ENCODE peak calls at places on chromosome 15, in six cellular contexts. I is astrocyte of the spinal cord, O is GM13976, R is right atrium auricular region, U is endothelial cell, W is MCF 10A. B is an unnamed sample.
A peak's percentile ranks its signal among the peaks of the same experiment; 100 is the strongest.

GRCh38 chr15:96553006-96553405 is 222.5 kb downstream of the NR2F2 start:
- DNase-seq in W (peak; percentile 42), R (no peak), U (no peak), O (no peak), I (no peak), B (no peak)

GRCh38 chr15:67690936-67691335 is 134.4 kb upstream of the SKOR1 start:
- DNase-seq in U (no peak), O (no peak), I (peak; percentile 76), R (no peak), W (peak; percentile 8), B (no peak)

GRCh38 chr15:89998923-89999675 is 2.0 kb upstream of the ZNF710 start:
- DNase-seq in O (no peak), I (no peak), R (no peak), U (no peak), W (no peak), B (no peak)

GRCh38 chr15:80801891-80802680 is 22.9 kb downstream of the CEMIP start:
- DNase-seq in I (no peak), W (peak; percentile 33), R (no peak), O (no peak), U (no peak), B (no peak)

GRCh38 chr15:29268706-29269484 is 727 bp downstream of the NSMCE3 start:
- DNase-seq in O (peak; percentile 40), W (peak; percentile 20), I (peak; percentile 36), U (peak; percentile 22), R (peak; percentile 66), B (peak; percentile 17)

GRCh38 chr15:36428102-36428845 is 151.2 kb upstream of the CDIN1 start:
- DNase-seq in R (no peak), I (peak; percentile 99), O (no peak), U (no peak), W (peak; percentile 89), B (no peak)

GRCh38 chr15:92541197-92542190 is 114.1 kb downstream of the FAM174B start:
- DNase-seq in U (no peak), W (peak; percentile 4), R (no peak), I (peak; percentile 42), O (no peak), B (no peak)

GRCh38 chr15:98241032-98241554 is 280.6 kb downstream of the ARRDC4 start:
- DNase-seq in W (no peak), R (no peak), O (no peak), U (no peak), I (no peak), B (no peak)

GRCh38 chr15:90315276-90315982 is 36.7 kb upstream of the ZNF774 start:
- DNase-seq in O (no peak), I (peak; percentile 52), U (no peak), R (peak; percentile 75), W (peak; percentile 89), B (no peak)

GRCh38 chr15:88255496-88256171 is 905 bp downstream of the NTRK3 start:
- DNase-seq in I (peak; percentile 27), R (no peak), O (no peak), W (no peak), U (peak; percentile 55), B (peak; percentile 38)

GRCh38 chr15:77659350-77660321 is 26.9 kb upstream of the LINGO1 start:
- DNase-seq in U (peak; percentile 66), O (peak; percentile 83), W (peak; percentile 69), R (no peak), I (peak; percentile 7), B (peak; percentile 79)

GRCh38 chr15:95715919-95716318 is 614.6 kb upstream of the NR2F2 start:
- DNase-seq in I (no peak), O (no peak), U (no peak), W (no peak), R (no peak), B (no peak)

DNA sequence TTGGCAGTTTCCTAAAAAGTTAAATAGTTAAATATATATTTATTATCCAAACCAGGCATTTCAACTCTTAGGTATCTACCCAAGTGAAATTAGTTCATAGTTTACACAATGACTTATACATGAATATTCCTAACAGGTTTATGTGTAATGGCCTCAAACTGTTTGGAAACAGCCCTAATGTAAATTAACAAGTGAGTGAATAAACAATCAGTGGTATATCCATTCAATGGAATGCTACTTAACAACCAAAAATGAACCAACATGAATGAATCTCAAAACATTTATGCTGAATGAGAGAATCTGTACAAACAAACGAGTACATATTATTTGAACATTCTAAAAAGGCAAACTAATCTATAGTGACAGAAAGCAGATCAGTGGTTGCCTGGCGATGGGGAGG is 33.5 kb downstream of the PRTG start:
- DNase-seq in O (no peak), U (no peak), R (no peak), I (no peak), W (no peak), B (no peak)
- TF ChIP-seq CTCF in O (no peak), U (no peak), R (no peak), I (no peak), W (no peak), B (no peak)

GRCh38 chr15:26095710-26096330 is 232.7 kb upstream of the ATP10A start:
- DNase-seq in U (peak; percentile 40), R (no peak), I (no peak), W (no peak), O (no peak), B (no peak)
- TF ChIP-seq CTCF in U (no peak), R (no peak), I (no peak), W (no peak), O (no peak), B (no peak)

DNA sequence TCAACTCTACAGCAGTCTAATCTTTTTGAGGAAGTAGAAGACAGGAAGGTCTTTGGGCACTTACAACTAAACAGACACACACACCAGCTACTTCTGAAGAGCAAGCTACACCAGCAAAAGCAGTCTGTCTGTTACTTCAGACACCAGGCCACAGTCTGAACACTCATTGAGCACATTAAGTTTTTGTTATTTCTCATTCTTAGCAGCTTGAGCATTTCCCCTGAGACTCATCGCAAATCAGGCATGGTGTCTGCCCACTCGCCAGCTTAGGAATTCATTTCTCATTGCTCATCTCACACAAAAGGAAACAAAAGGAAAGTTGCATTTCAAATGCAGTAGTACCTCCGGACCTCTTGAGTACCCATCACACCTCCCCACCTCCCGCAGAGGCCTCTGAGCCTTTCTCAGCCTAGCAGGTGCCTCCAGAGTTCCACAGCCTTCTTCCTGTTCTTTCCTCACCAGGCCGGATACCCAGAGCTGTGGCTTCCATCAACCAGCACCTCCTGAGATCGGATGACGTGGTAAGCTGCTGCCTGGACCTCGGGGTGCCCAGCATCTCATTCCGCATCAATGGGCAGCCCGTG is 302.0 kb downstream of the RYR3 start:
- DNase-seq in U (no peak), I (no peak), R (no peak), O (no peak), W (no peak), B (no peak)
- TF ChIP-seq CTCF in U (no peak), I (no peak), R (no peak), O (no peak), W (no peak), B (no peak)

GRCh38 chr15:101447168-101447533 is 42.4 kb downstream of the PCSK6 start:
- DNase-seq in R (no peak), I (no peak), W (no peak), U (no peak), O (no peak), B (no peak)

GRCh38 chr15:101446527-101447167 is 42.9 kb downstream of the PCSK6 start:
- DNase-seq in U (no peak), R (peak; percentile 75), O (no peak), W (peak; percentile 55), I (no peak), B (no peak)

GRCh38 chr15:101445109-101445508 is 44.4 kb downstream of the PCSK6 start:
- DNase-seq in R (no peak), I (no peak), O (no peak), U (no peak), W (no peak), B (no peak)

GRCh38 chr15:101447561-101448071 is 41.9 kb downstream of the PCSK6 start:
- DNase-seq in U (no peak), W (no peak), O (no peak), R (no peak), I (no peak), B (no peak)

DNA sequence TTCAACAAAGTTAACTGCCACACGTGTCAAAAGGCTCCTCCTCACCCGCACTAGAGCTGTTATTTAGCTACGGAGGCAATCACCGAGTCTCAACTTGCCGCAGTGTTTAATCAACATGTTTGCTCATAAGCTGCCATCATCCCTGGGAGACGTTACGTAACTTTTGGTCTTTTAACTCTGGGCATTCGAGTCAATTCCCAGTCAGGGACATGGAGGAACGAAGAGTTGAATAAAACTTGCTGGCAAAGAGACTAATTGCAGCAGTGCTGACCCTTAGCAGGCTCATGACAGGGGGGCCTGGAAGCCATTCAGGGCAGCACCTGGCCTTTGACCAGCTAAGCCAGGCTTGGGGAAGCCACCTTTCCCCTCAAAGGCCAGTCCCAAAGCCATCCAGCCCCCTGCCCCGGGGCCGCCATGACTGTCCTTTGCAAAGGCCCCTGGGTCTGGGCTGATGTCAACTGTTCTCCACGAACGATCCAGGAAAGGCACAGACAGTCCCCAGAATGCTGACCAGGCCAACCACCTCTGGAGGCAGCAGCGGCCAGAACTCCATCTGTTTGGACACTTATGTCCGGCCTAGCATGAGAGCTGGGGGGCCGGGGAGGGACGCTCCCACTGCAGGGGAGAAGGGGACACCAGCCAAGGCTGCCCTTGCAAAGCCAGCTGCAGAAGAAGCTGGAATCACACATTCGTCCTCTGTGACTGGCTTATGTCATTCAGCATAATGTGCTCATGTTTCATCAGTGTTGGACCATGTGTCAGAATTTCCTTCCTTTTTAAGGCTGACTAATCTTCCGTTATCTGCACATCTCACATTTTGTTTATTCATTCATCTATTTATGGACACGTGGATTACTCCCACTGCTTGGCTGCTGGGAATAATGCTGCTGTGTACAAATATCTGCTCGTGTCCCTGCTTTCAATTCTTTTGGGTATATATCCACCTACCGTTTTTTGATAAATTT is 43.7 kb downstream of the PCSK6 start:
- DNase-seq in R (peak; percentile 80), I (no peak), W (peak; percentile 86), U (no peak), O (no peak), B (no peak)
- TF ChIP-seq CTCF in R (no peak), I (no peak), W (no peak), U (no peak), O (no peak), B (no peak)